ENCODE peak calls at places on chromosome 2, in nine cellular contexts. J is stomach, O is IMR-90, S is body of pancreas, Q is NB4, F is lower leg skin, C is A549, K is spleen, G is tibial nerve. B is an unnamed sample.

GRCh38 chr2:181517685-181518301 is 60.6 kb downstream of the ITGA4 start:
- DNase-seq in O (no peak), K (no peak), S (no peak), C (no peak), Q (no peak), G (no peak), J (no peak), F (no peak), B (no peak)

GRCh38 chr2:127591221-127591923 is 54.6 kb upstream of the GPR17 start:
- DNase-seq in S (peak), C (peak), Q (peak), O (peak), G (peak), F (no peak), J (peak), K (peak), B (peak)

GRCh38 chr2:56185101-56185581 is 1.4 kb downstream of the CCDC85A start:
- DNase-seq in K (peak), Q (no peak), G (peak), O (no peak), S (peak), J (no peak), C (peak), F (no peak), B (no peak)

GRCh38 chr2:204108301-204108700 is 171.7 kb downstream of the ICOS start:
- DNase-seq in K (no peak), O (no peak), C (peak), Q (peak), S (no peak), J (no peak), G (peak), F (no peak), B (peak)

GRCh38 chr2:47223980-47224379 is 68.9 kb upstream of the STPG4 start:
- DNase-seq in K (no peak), Q (no peak), F (no peak), J (no peak), G (no peak), S (no peak), C (no peak), O (peak), B (no peak)

GRCh38 chr2:9782197-9782719 is 61.0 kb upstream of the TAF1B start:
- DNase-seq in Q (no peak), G (no peak), F (no peak), K (no peak), S (no peak), C (peak), J (no peak), O (no peak), B (no peak)

GRCh38 chr2:24820598-24821432 is 27.6 kb downstream of the CENPO start:
- DNase-seq in S (no peak), Q (no peak), C (no peak), K (peak), O (no peak), F (no peak), G (no peak), J (peak), B (no peak)

GRCh38 chr2:12764075-12764722 is 47.5 kb downstream of the TRIB2 start:
- DNase-seq in S (no peak), K (no peak), J (no peak), O (peak), F (no peak), G (no peak), Q (peak), C (no peak), B (no peak)

GRCh38 chr2:11662882-11663281 is 7.1 kb downstream of the NTSR2 start:
- DNase-seq in K (no peak), J (no peak), S (no peak), G (no peak), C (no peak), O (no peak), F (no peak), Q (no peak), B (no peak)

GRCh38 chr2:15756011-15756550 is 164.4 kb downstream of the DDX1 start:
- DNase-seq in K (no peak), Q (no peak), O (no peak), F (no peak), C (no peak), S (no peak), G (no peak), J (no peak), B (no peak)

GRCh38 chr2:43482974-43483373 is 112.9 kb downstream of the THADA start:
- DNase-seq in K (no peak), F (peak), C (peak), O (peak), J (no peak), Q (no peak), S (no peak), G (peak), B (no peak)

GRCh38 chr2:52115750-52116149 is 1083.8 kb upstream of the NRXN1 start:
- DNase-seq in O (no peak), G (no peak), Q (no peak), C (no peak), S (no peak), F (no peak), J (no peak), K (no peak), B (no peak)

GRCh38 chr2:205079173-205079572 is 533.9 kb downstream of the PARD3B start:
- DNase-seq in C (no peak), K (no peak), O (no peak), S (no peak), G (no peak), Q (no peak), F (no peak), J (no peak), B (no peak)

GRCh38 chr2:177221970-177222369 is 9.4 kb downstream of the HNRNPA3 start:
- DNase-seq in G (no peak), C (no peak), J (no peak), F (no peak), S (no peak), O (no peak), K (no peak), Q (no peak), B (no peak)

GRCh38 chr2:173752152-173752551 is 213.0 kb downstream of the SP3 start:
- DNase-seq in J (no peak), K (no peak), G (no peak), S (no peak), C (peak), F (no peak), Q (peak), O (no peak), B (no peak)

GRCh38 chr2:8171608-8172007 is 510.2 kb upstream of the ID2 start:
- DNase-seq in F (no peak), G (no peak), J (no peak), C (no peak), O (no peak), Q (no peak), S (no peak), K (no peak), B (no peak)

GRCh38 chr2:75602724-75603342 is 42.1 kb upstream of the EVA1A start:
- DNase-seq in S (no peak), J (no peak), Q (no peak), O (peak), C (peak), F (no peak), K (no peak), G (no peak), B (no peak)

GRCh38 chr2:75657794-75658193 is 11.2 kb downstream of the MRPL19 start:
- DNase-seq in G (no peak), O (no peak), J (no peak), F (no peak), K (no peak), Q (no peak), S (no peak), C (no peak), B (no peak)

GRCh38 chr2:83055338-83056010 is 1403.6 kb downstream of the SUCLG1 start:
- DNase-seq in Q (no peak), C (no peak), G (no peak), F (no peak), S (no peak), O (peak), K (no peak), J (no peak), B (no peak)

GRCh38 chr2:31475692-31476091 is 61.1 kb upstream of the XDH start:
- DNase-seq in F (no peak), C (no peak), G (no peak), O (peak), Q (no peak), S (no peak), K (no peak), J (no peak), B (no peak)

GRCh38 chr2:38030590-38031326 is 45.2 kb downstream of the CYP1B1 start:
- DNase-seq in F (no peak), K (no peak), O (no peak), G (peak), J (no peak), S (peak), C (no peak), Q (no peak), B (no peak)

GRCh38 chr2:38021589-38021988 is 54.4 kb downstream of the CYP1B1 start:
- DNase-seq in J (no peak), F (no peak), G (no peak), C (no peak), K (no peak), Q (no peak), O (no peak), S (no peak), B (no peak)

GRCh38 chr2:38029512-38029911 is 46.4 kb downstream of the CYP1B1 start:
- DNase-seq in C (no peak), K (no peak), O (no peak), Q (no peak), F (no peak), J (no peak), G (no peak), S (no peak), B (no peak)

GRCh38 chr2:38026846-38027245 is 49.1 kb downstream of the CYP1B1 start:
- DNase-seq in K (no peak), G (no peak), Q (no peak), J (no peak), F (no peak), C (no peak), O (no peak), S (no peak), B (no peak)
- TF ChIP-seq POLR2A in K (no peak), G (no peak), Q (no peak), J (no peak), F (no peak), C (no peak), O (no peak), S (no peak), B (no peak)

DNA sequence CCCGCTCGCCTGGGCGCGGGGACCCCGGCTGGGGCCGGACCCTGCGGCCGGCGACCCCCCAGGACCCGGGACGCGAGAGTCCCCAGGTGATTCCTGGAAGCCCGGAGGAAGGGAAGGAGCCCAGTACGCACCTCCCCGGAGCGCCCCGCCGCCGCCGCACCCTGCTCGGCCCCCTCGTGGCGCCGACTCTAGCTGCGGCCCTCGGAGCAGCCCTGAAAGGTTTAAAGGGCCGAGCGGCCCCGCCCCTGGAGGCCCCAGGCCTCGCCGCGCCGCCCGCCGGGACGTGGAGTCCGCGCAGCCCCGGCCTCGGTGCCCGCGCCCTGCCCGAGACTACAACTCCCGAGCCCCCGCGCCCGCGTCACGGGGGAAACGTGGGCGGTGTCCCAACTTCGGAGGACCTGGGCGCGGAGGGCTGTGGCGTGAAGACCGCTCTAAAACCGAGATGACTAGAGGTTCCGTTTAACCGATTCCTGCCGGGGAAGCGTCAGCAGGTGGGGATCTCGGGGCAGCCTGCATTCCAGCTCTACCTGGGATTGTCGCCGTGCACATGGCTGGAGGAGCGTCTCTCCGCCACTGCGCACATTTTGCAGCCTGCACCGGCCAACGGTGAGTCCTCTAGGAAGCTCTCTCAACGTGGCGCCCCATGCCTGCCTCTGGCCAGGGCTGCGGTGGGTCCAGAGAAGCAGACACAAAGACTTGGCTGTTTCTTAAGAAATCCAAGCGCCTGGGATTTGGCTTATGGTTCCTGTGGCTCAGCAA is at the start of gene TMEM150A:
- DNase-seq in G (peak), J (peak), Q (peak), O (peak), S (peak), C (peak), K (peak), F (peak), B (peak)
- TF ChIP-seq POLR2A in G (peak), J (no peak), Q (peak), O (peak), S (peak), C (peak), K (peak), F (peak), B (no peak)

GRCh38 chr2:54456526-54457325 is 599 bp downstream of the SPTBN1 start:
- DNase-seq in J (no peak), C (peak), S (peak), K (peak), Q (peak), G (no peak), F (no peak), O (peak), B (peak)

GRCh38 chr2:54457326-54458023 is 1.3 kb downstream of the SPTBN1 start:
- DNase-seq in K (peak), F (no peak), S (peak), Q (peak), O (no peak), G (no peak), C (peak), J (peak), B (no peak)

GRCh38 chr2:54454548-54454921 is 1.6 kb upstream of the SPTBN1 start:
- DNase-seq in F (no peak), C (peak), K (no peak), J (no peak), G (no peak), O (no peak), S (no peak), Q (no peak), B (no peak)

GRCh38 chr2:54454922-54455583 is 1.1 kb upstream of the SPTBN1 start:
- DNase-seq in G (no peak), K (peak), F (no peak), C (no peak), Q (no peak), O (no peak), S (peak), J (no peak), B (no peak)

DNA sequence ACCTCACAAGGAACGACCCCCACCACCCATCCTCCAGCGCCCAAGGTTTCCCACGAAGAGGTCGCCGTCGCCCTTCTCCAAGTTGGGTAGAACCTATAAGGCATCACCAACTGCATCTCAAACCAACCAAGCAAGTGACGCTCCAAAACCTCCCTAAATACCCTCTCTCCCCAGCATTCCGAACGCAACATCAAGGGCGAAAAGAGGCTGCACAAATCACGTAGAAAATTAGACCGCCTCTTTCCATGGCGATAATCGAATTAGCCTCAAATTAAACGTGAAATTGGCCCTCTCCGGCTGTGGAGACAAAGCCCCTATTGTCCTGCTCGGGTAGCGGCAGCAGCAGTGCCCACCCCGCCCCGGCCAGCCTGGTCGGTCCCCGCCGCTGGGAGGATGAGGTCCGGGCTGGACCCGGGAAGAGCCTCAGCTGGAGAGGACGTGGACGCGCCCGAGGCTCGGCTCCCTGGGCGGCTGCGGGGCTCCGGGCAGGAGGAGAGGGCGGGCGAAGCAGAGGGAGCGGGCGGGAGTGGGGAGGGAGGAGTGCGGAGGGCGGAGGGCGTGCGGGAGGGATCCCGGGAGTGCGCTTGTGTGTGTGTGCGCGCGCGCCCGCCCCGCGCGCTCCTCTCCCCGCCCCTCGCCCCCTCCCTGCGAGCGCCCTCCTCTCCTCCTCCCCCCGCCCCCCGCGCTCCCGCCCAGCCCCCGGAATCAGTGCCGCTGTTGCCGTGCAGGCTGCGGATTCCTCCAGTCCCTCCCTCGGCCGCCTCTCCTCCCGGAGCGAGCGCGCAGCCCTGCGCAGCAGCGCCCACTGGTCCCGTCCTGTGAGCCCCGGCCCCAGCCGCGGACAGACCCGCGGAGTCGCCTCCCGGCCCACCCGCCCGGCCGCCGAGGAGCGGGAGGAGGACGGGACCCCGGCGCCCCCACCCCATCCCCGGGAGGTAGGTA is at the start of gene SPTBN1:
- DNase-seq in F (peak), G (peak), O (peak), Q (peak), J (peak), S (peak), K (peak), C (peak), B (peak)
- TF ChIP-seq POLR2A in F (no peak), G (peak), O (peak), Q (no peak), J (no peak), S (no peak), K (peak), C (peak), B (no peak)

GRCh38 chr2:64273524-64274398 is 129.5 kb upstream of the PELI1 start:
- DNase-seq in C (peak), S (no peak), F (peak), G (peak), O (peak), J (peak), K (no peak), Q (peak), B (no peak)
- TF ChIP-seq POLR2A in C (no peak), S (no peak), F (no peak), G (no peak), O (no peak), J (no peak), K (no peak), Q (no peak), B (no peak)

DNA sequence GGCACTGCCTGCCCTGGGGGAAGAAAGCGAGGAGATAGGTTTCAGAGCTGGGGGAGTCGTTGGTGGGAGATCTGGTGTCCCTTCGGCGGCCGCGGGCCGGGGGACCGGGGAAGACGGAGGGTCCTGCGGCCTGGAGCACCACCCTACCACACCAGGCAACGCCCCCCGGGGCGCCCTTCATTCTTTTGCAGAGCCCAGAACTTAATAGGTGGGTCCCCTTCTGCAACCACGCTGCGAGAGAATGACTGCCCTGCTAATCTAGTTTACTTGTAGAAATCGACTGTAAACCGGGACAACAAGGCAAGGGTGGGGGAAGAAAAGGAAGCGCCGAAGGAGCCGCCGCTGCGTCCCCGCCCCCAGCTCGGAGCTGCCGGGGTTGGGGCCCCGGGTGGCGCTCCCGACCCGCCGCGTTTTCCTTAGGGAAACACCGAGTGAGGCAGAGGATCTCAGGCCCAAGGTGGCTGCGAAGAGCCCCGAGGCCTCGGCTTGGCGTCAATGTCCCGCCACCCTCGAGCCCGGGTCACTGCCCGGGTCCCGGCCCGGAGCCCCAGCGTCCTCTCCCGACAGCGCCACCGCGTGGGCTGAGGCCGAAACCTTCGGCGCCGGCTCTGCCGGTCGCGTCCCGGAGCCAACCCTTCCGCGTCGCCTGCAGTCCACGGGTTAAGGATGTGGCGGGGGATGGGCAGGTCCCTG is 5.4 kb upstream of the SATB2 start:
- DNase-seq in K (peak), O (peak), C (peak), F (no peak), J (peak), Q (peak), G (peak), S (peak), B (peak)
- TF ChIP-seq POLR2A in K (no peak), O (no peak), C (no peak), F (no peak), J (no peak), Q (peak), G (no peak), S (no peak), B (no peak)

GRCh38 chr2:148021059-148021985 is at the start of gene MBD5:
- DNase-seq in K (peak), C (peak), Q (peak), O (peak), J (peak), G (peak), S (peak), F (peak), B (peak)
- TF ChIP-seq POLR2A in K (peak), C (peak), Q (no peak), O (peak), J (no peak), G (no peak), S (no peak), F (no peak), B (no peak)

DNA sequence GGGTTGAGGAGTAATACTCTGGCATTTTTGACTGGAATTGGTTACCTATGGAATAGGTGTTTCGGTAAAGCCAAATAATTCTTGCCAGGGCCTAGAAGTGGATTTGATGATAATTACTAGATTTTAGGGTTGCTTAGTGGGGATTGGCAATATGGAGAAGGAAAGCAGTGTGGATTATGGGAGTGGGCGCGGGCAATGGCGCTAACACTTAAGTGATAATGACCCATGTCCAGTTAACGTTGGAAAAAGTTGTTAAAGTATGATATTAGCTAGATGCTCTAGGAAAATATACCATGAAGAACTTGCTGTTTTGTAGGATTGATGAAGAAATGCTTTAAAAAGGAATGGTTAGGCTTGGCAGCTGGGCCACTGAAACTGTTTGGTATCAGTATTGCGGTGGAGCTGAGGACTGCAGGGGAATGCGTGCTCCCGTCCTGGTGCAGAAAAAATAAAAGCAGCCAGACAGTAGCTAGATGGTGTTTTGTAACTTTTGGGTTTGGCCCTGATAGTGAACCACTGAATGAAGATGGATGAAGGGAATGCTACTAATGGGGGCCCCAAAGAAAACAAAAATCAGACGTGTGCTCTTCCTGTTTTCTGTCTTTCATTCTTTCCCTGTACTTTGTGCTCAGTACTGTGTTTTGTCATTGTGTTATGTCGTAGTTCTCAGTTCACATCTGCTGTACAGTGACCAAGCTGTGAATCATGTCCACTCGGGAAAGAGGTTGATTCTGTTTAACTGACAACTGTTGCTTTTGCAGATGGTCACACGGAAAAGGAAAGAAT is 937 bp downstream of the INSIG2 start:
- DNase-seq in G (no peak), K (no peak), Q (peak), O (peak), S (peak), C (peak), F (peak), J (peak), B (no peak)
- TF ChIP-seq POLR2A in G (no peak), K (no peak), Q (no peak), O (no peak), S (no peak), C (no peak), F (no peak), J (no peak), B (no peak)

B was measured in GM12891.